ENCODE peak calls at places on chromosomes 16 and 17, in four cellular contexts. X is naive thymus-derived CD4-positive, alpha-beta T cell; B is CD8-positive, alpha-beta T cell; Y is CD4-positive, alpha-beta memory T cell. R is an unnamed sample. For H3K27me3, the result is how much of the 10 kb centered on the place peaks cover.

GRCh38 chr16:28823291-28823718 is 506 bp downstream of the ATXN2L start:
- DNase-seq in X (peak), B (no peak), Y (peak), R (peak)

GRCh38 chr16:70402916-70403659 is 35.8 kb downstream of the ST3GAL2 start:
- DNase-seq in X (no peak), B (no peak), Y (no peak), R (no peak)

GRCh38 chr17:29590979-29591736 is 1.7 kb upstream of the GIT1 start:
- DNase-seq in X (no peak), B (no peak), Y (no peak), R (peak)

GRCh38 chr16:70162041-70162451 is 11.5 kb upstream of the CLEC18C start:
- DNase-seq in X (no peak), B (no peak), Y (no peak), R (no peak)

GRCh38 chr16:4691666-4692412 is 1.5 kb upstream of the NUDT16L1 start:
- DNase-seq in X (no peak), B (no peak), Y (no peak), R (no peak)

GRCh38 chr17:42485680-42486079 is 27.0 kb downstream of the ATP6V0A1 start:
- DNase-seq in X (no peak), B (no peak), Y (no peak), R (no peak)

GRCh38 chr17:27840688-27841087 is 40.4 kb upstream of the NOS2 start:
- DNase-seq in X (no peak), B (no peak), Y (no peak), R (no peak)

GRCh38 chr17:2547176-2547575 is 35.5 kb upstream of the METTL16 start:
- DNase-seq in X (no peak), B (no peak), Y (no peak), R (no peak)

GRCh38 chr17:1709971-1710806 is at the start of gene TLCD2:
- DNase-seq in X (no peak), B (no peak), Y (no peak), R (no peak)

GRCh38 chr17:50924300-50924699 is 58.1 kb upstream of the TOB1 start:
- DNase-seq in X (no peak), B (no peak), Y (no peak), R (no peak)

GRCh38 chr17:31453896-31454295 is 62.4 kb downstream of the RAB11FIP4 start:
- DNase-seq in X (no peak), B (no peak), Y (no peak), R (no peak)

GRCh38 chr17:9003355-9004131 is 17.8 kb upstream of the NTN1 start:
- DNase-seq in X (no peak), B (no peak), Y (no peak), R (no peak)

GRCh38 chr17:30950669-30951399 is 20.0 kb upstream of the RNF135 start:
- DNase-seq in X (no peak), B (no peak), Y (no peak), R (no peak)

GRCh38 chr17:4796550-4796915 is 569 bp downstream of the PSMB6 start:
- DNase-seq in X (no peak), B (no peak), Y (no peak), R (no peak)

GRCh38 chr17:146546-146945 is 9.2 kb downstream of the SCGB1C2 start:
- DNase-seq in X (no peak), B (no peak), Y (no peak), R (no peak)

GRCh38 chr17:39667262-39668140 is 752 bp upstream of the PNMT start:
- DNase-seq in X (no peak), B (no peak), Y (no peak), R (no peak)

GRCh38 chr17:34436607-34437006 is 73.6 kb upstream of the CCL1 start:
- DNase-seq in X (no peak), B (no peak), Y (no peak), R (no peak)

GRCh38 chr16:29745853-29746345 is at the start of gene C16orf54:
- DNase-seq in X (peak), B (peak), Y (peak), R (peak)

GRCh38 chr17:43723697-43724359 is 34.8 kb downstream of the SOST start:
- DNase-seq in X (no peak), B (no peak), Y (no peak), R (no peak)

GRCh38 chr17:80427366-80428282 is 12.7 kb downstream of the ENDOV start:
- DNase-seq in X (no peak), B (no peak), Y (no peak), R (no peak)

GRCh38 chr16:69057400-69058378 is 47.8 kb upstream of the HAS3 start:
- DNase-seq in X (no peak), B (no peak), Y (no peak), R (no peak)

GRCh38 chr17:18064053-18064452 is 23.7 kb upstream of the DRG2 start:
- DNase-seq in X (no peak), B (no peak), Y (no peak), R (no peak)

GRCh38 chr17:16215002-16215272 is 397 bp downstream of the NCOR1 start:
- DNase-seq in X (no peak), B (no peak), Y (no peak), R (no peak)

GRCh38 chr17:3917391-3917931 is 1.2 kb upstream of the P2RX1 start:
- DNase-seq in X (no peak), B (no peak), Y (no peak), R (no peak)

GRCh38 chr17:9566067-9566466 is 9.6 kb downstream of the STX8 start:
- DNase-seq in X (no peak), B (no peak), Y (peak), R (no peak)

GRCh38 chr17:43562679-43563146 is 16.6 kb upstream of the ETV4 start:
- DNase-seq in X (no peak), B (no peak), Y (no peak), R (no peak)

GRCh38 chr16:58258326-58258725 is 36.5 kb downstream of the PRSS54 start:
- DNase-seq in X (no peak), B (no peak), Y (no peak), R (no peak)

GRCh38 chr17:3659541-3660111 is 8.8 kb downstream of the TAX1BP3 start:
- DNase-seq in X (no peak), B (no peak), Y (no peak), R (no peak)

GRCh38 chr16:9681556-9681955 is 500.7 kb downstream of the GRIN2A start:
- DNase-seq in X (no peak), B (no peak), Y (no peak), R (no peak)

GRCh38 chr17:64355536-64356303 is 34.9 kb downstream of the PECAM1 start:
- DNase-seq in X (no peak), B (no peak), Y (no peak), R (no peak)

GRCh38 chr17:72516772-72517399 is 396.1 kb downstream of the SOX9 start:
- DNase-seq in X (no peak), B (no peak), Y (no peak), R (no peak)

GRCh38 chr16:17362191-17362590 is 108.6 kb downstream of the XYLT1 start:
- DNase-seq in X (no peak), B (no peak), Y (no peak), R (no peak)

GRCh38 chr16:17365211-17365541 is 105.6 kb downstream of the XYLT1 start:
- DNase-seq in X (no peak), B (no peak), Y (no peak), R (no peak)

GRCh38 chr16:17364319-17365210 is 106.2 kb downstream of the XYLT1 start:
- DNase-seq in X (peak), B (peak), Y (peak), R (peak)

GRCh38 chr16:17360810-17361209 is 110.0 kb downstream of the XYLT1 start:
- DNase-seq in X (no peak), B (no peak), Y (no peak), R (no peak)

DNA sequence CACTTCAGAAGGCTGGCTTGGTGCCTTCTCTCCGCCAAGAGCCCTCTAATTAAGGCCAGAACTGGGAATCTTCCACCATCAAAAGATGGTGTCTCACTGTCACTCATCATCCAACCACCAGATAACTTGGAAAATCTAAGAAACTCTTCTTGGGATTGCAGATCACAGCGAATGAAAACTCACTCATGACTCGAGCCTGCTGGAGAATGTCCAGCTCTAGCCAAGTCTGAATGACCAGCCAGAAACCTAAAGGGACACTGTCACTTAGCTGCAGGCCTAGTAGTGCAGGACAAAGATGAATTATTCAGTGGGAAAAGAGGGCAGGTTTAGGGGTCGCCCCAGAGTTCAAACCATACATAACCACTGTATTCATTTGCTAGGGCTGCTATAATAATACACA is 107.8 kb downstream of the XYLT1 start:
- DNase-seq in X (no peak), B (no peak), Y (no peak), R (no peak)
- H3K27ac ChIP-seq in X (peak), B (peak), Y (peak), R (peak)

DNA sequence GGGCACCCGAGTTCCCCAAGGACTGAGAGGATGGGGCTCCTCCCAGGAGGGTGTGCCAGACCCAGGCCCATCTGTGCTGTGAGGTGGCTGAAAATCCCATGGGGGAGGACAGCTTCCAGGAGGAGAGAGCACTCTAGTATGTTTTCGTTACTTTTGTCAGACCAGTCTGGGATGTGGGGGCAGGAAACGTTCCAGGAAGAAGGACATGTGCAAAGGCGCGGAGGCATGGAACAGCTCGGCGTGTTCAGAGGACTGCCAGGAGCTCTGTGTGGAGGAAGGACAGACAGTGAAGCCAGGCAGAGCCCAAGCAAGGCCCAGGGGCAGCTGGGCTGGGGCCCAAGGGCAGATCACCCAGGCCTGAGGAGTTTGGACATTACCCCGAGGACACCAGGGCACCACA is 7.0 kb downstream of the CA4 start:
- DNase-seq in X (no peak), B (no peak), Y (no peak), R (no peak)
- H3K27me3 ChIP-seq in X (under half), B (under half), Y (under half), R (under half)

DNA sequence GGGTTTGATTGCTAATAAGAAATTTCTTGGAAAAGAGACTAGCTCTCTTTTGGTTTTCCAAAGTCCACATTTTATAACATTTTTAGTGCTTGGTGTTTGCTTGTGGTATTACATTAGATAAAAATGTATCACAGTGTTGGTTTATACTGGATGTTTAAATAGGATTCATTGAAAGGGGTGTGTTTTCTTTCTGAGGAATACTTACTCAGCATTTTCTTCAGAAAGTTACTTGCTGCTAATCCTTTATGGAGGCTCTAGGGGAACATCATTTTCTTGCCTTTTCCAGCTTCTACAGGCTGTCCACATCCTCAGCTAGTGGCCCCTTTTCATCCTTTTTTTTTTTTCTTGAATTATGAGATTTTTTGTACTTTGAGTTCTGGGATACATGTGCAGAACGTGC is 833 bp upstream of the KRT39 start:
- DNase-seq in X (no peak), B (no peak), Y (no peak), R (no peak)
- H3K27ac ChIP-seq in X (no peak), B (no peak), Y (no peak), R (no peak)

GRCh38 chr17:49005140-49005539 is 8.0 kb downstream of the IGF2BP1 start:
- DNase-seq in X (no peak), B (no peak), Y (no peak), R (no peak)
- H3K27me3 ChIP-seq in X (under half), B (under half), Y (half or more), R (half or more)

GRCh38 chr17:81553616-81554181 is 1.5 kb upstream of the FAAP100 start:
- DNase-seq in X (no peak), B (no peak), Y (no peak), R (no peak)
- H3K27ac ChIP-seq in X (peak), B (peak), Y (peak), R (peak)

DNA sequence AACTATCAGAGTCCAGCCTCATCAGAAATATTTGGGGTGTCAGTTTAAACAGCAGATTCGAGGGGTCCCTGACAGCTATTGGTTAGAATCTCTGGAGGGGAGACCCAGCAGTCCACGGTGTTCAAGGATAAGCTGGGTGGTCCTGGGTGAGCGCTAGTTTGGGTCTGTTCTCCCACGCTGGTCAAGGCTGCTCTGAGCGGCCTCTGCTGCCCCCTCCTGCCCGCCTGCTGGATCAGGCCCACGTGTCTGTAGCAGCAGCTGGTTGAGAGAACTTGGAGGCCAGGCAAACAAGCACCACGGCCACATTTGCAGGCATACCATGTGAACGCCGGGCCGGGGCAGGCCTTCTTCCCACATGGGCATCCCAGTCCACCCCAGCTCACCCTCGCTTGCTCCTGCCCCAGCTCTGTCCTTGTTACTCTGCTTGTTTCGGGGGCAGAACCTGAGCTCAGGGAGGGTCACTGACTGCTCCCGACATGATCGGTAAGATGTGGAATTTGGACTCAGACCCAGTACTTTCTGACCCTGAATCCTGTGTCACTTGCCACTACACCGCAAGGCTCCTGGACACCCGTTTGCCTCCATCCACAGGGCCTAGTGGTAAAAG is 7.4 kb downstream of the FOXF1 start:
- DNase-seq in X (no peak), B (no peak), Y (no peak), R (no peak)
- H3K27me3 ChIP-seq in X (under half), B (under half), Y (under half), R (under half)

GRCh38 chr17:76598004-76598439 is 12.4 kb upstream of the ST6GALNAC2 start:
- DNase-seq in X (no peak), B (no peak), Y (no peak), R (no peak)
- H3K27ac ChIP-seq in X (no peak), B (no peak), Y (no peak), R (no peak)

GRCh38 chr17:45784293-45784582 is at the start of gene CRHR1:
- DNase-seq in X (no peak), B (no peak), Y (no peak), R (no peak)
- H3K27me3 ChIP-seq in X (under half), B (under half), Y (under half), R (under half)

R was measured in CD4-positive, CD25-positive, alpha-beta regulatory T cell.